ENCODE peak calls at places on chromosomes 12 and 14, in ten cellular contexts. One of them, this sample, is unnamed.

GRCh38 chr14:44701563-44702263 is 194.6 kb upstream of the FSCB start:
- DNase-seq in T-helper 22 cell: no peak
- DNase-seq in NCI-H1105: no peak
- DNase-seq in foreskin fibroblast: no peak
- DNase-seq in amniotic stem cell: no peak
- DNase-seq in stimulated activated CD4-positive, alpha-beta T cell treated with anti-CD3 and anti-CD28 coated beads, Interleukin-15, amount 100 ng/mL, for 24 hours: no peak
- DNase-seq in nucleus accumbens: no peak
- DNase-seq in sciatic nerve: no peak
- DNase-seq in cardiac muscle cell: no peak
- DNase-seq in AG10803: no peak
- DNase-seq in this sample: no peak

GRCh38 chr12:66947119-66947518 is 268.2 kb upstream of the GRIP1 start:
- DNase-seq in AG10803: no peak
- DNase-seq in stimulated activated CD4-positive, alpha-beta T cell treated with anti-CD3 and anti-CD28 coated beads, Interleukin-15, amount 100 ng/mL, for 24 hours: peak; percentile 16
- DNase-seq in foreskin fibroblast: no peak
- DNase-seq in nucleus accumbens: no peak
- DNase-seq in NCI-H1105: no peak
- DNase-seq in cardiac muscle cell: no peak
- DNase-seq in T-helper 22 cell: no peak
- DNase-seq in sciatic nerve: no peak
- DNase-seq in amniotic stem cell: no peak
- DNase-seq in this sample: no peak

GRCh38 chr12:13347241-13348043 is 150.9 kb downstream of the EMP1 start:
- DNase-seq in sciatic nerve: no peak
- DNase-seq in nucleus accumbens: no peak
- DNase-seq in T-helper 22 cell: no peak
- DNase-seq in stimulated activated CD4-positive, alpha-beta T cell treated with anti-CD3 and anti-CD28 coated beads, Interleukin-15, amount 100 ng/mL, for 24 hours: peak; percentile 81
- DNase-seq in amniotic stem cell: no peak
- DNase-seq in cardiac muscle cell: no peak
- DNase-seq in NCI-H1105: no peak
- DNase-seq in foreskin fibroblast: peak; percentile 93
- DNase-seq in AG10803: peak; percentile 93
- DNase-seq in this sample: peak; percentile 67

GRCh38 chr12:58387199-58387598 is 445.8 kb downstream of the ATP23 start:
- DNase-seq in stimulated activated CD4-positive, alpha-beta T cell treated with anti-CD3 and anti-CD28 coated beads, Interleukin-15, amount 100 ng/mL, for 24 hours: no peak
- DNase-seq in nucleus accumbens: no peak
- DNase-seq in amniotic stem cell: no peak
- DNase-seq in foreskin fibroblast: peak; percentile 64
- DNase-seq in T-helper 22 cell: no peak
- DNase-seq in AG10803: peak; percentile 67
- DNase-seq in NCI-H1105: no peak
- DNase-seq in cardiac muscle cell: no peak
- DNase-seq in sciatic nerve: no peak
- DNase-seq in this sample: peak; percentile 73

GRCh38 chr12:21476949-21477348 is 24.5 kb downstream of the RECQL start:
- DNase-seq in amniotic stem cell: peak; percentile 15
- DNase-seq in cardiac muscle cell: no peak
- DNase-seq in sciatic nerve: no peak
- DNase-seq in nucleus accumbens: no peak
- DNase-seq in NCI-H1105: no peak
- DNase-seq in foreskin fibroblast: peak; percentile 45
- DNase-seq in AG10803: peak; percentile 8
- DNase-seq in stimulated activated CD4-positive, alpha-beta T cell treated with anti-CD3 and anti-CD28 coated beads, Interleukin-15, amount 100 ng/mL, for 24 hours: no peak
- DNase-seq in T-helper 22 cell: no peak
- DNase-seq in this sample: peak; percentile 82

GRCh38 chr14:91891721-91892220 is 24.4 kb upstream of the TC2N start:
- DNase-seq in T-helper 22 cell: no peak
- DNase-seq in nucleus accumbens: peak; percentile 68
- DNase-seq in cardiac muscle cell: no peak
- DNase-seq in AG10803: peak; percentile 78
- DNase-seq in NCI-H1105: no peak
- DNase-seq in amniotic stem cell: no peak
- DNase-seq in foreskin fibroblast: no peak
- DNase-seq in sciatic nerve: no peak
- DNase-seq in stimulated activated CD4-positive, alpha-beta T cell treated with anti-CD3 and anti-CD28 coated beads, Interleukin-15, amount 100 ng/mL, for 24 hours: no peak
- DNase-seq in this sample: no peak

GRCh38 chr12:114186241-114187002 is 219.5 kb downstream of the TBX5 start:
- DNase-seq in amniotic stem cell: no peak
- DNase-seq in foreskin fibroblast: no peak
- DNase-seq in NCI-H1105: no peak
- DNase-seq in cardiac muscle cell: no peak
- DNase-seq in stimulated activated CD4-positive, alpha-beta T cell treated with anti-CD3 and anti-CD28 coated beads, Interleukin-15, amount 100 ng/mL, for 24 hours: no peak
- DNase-seq in sciatic nerve: no peak
- DNase-seq in AG10803: no peak
- DNase-seq in nucleus accumbens: peak; percentile 62
- DNase-seq in T-helper 22 cell: no peak
- DNase-seq in this sample: no peak

GRCh38 chr14:44963775-44964380 is 1.9 kb downstream of the TOGARAM1 start:
- DNase-seq in T-helper 22 cell: no peak
- DNase-seq in stimulated activated CD4-positive, alpha-beta T cell treated with anti-CD3 and anti-CD28 coated beads, Interleukin-15, amount 100 ng/mL, for 24 hours: no peak
- DNase-seq in nucleus accumbens: no peak
- DNase-seq in foreskin fibroblast: no peak
- DNase-seq in cardiac muscle cell: no peak
- DNase-seq in sciatic nerve: no peak
- DNase-seq in amniotic stem cell: no peak
- DNase-seq in NCI-H1105: no peak
- DNase-seq in AG10803: peak; percentile 31
- DNase-seq in this sample: peak; percentile 29

GRCh38 chr14:64186231-64187129 is 107.7 kb downstream of the ESR2 start:
- DNase-seq in NCI-H1105: no peak
- DNase-seq in amniotic stem cell: no peak
- DNase-seq in nucleus accumbens: no peak
- DNase-seq in stimulated activated CD4-positive, alpha-beta T cell treated with anti-CD3 and anti-CD28 coated beads, Interleukin-15, amount 100 ng/mL, for 24 hours: no peak
- DNase-seq in foreskin fibroblast: no peak
- DNase-seq in cardiac muscle cell: peak; percentile 49
- DNase-seq in sciatic nerve: no peak
- DNase-seq in T-helper 22 cell: no peak
- DNase-seq in AG10803: no peak
- DNase-seq in this sample: no peak

GRCh38 chr12:29164477-29165163 is 15.5 kb downstream of the FAR2 start:
- DNase-seq in amniotic stem cell: peak; percentile 14
- DNase-seq in nucleus accumbens: no peak
- DNase-seq in foreskin fibroblast: peak; percentile 40
- DNase-seq in T-helper 22 cell: no peak
- DNase-seq in AG10803: peak; percentile 48
- DNase-seq in cardiac muscle cell: no peak
- DNase-seq in NCI-H1105: no peak
- DNase-seq in sciatic nerve: no peak
- DNase-seq in stimulated activated CD4-positive, alpha-beta T cell treated with anti-CD3 and anti-CD28 coated beads, Interleukin-15, amount 100 ng/mL, for 24 hours: no peak
- DNase-seq in this sample: peak; percentile 85

GRCh38 chr14:100440207-100440631 is 117.1 kb downstream of the SLC25A47 start:
- DNase-seq in amniotic stem cell: no peak
- DNase-seq in nucleus accumbens: peak; percentile 24
- DNase-seq in NCI-H1105: peak; percentile 87
- DNase-seq in foreskin fibroblast: no peak
- DNase-seq in cardiac muscle cell: peak; percentile 70
- DNase-seq in sciatic nerve: peak; percentile 76
- DNase-seq in AG10803: peak; percentile 63
- DNase-seq in T-helper 22 cell: no peak
- DNase-seq in stimulated activated CD4-positive, alpha-beta T cell treated with anti-CD3 and anti-CD28 coated beads, Interleukin-15, amount 100 ng/mL, for 24 hours: peak; percentile 41
- DNase-seq in this sample: peak; percentile 37

GRCh38 chr12:13472690-13473089 is 276.2 kb downstream of the EMP1 start:
- DNase-seq in AG10803: peak; percentile 27
- DNase-seq in nucleus accumbens: no peak
- DNase-seq in amniotic stem cell: no peak
- DNase-seq in sciatic nerve: no peak
- DNase-seq in cardiac muscle cell: no peak
- DNase-seq in T-helper 22 cell: no peak
- DNase-seq in foreskin fibroblast: peak; percentile 33
- DNase-seq in NCI-H1105: no peak
- DNase-seq in stimulated activated CD4-positive, alpha-beta T cell treated with anti-CD3 and anti-CD28 coated beads, Interleukin-15, amount 100 ng/mL, for 24 hours: no peak
- DNase-seq in this sample: peak; percentile 12

GRCh38 chr14:68748691-68749090 is 44.2 kb downstream of the ZFP36L1 start:
- DNase-seq in sciatic nerve: no peak
- DNase-seq in NCI-H1105: no peak
- DNase-seq in amniotic stem cell: no peak
- DNase-seq in AG10803: no peak
- DNase-seq in stimulated activated CD4-positive, alpha-beta T cell treated with anti-CD3 and anti-CD28 coated beads, Interleukin-15, amount 100 ng/mL, for 24 hours: no peak
- DNase-seq in cardiac muscle cell: no peak
- DNase-seq in nucleus accumbens: no peak
- DNase-seq in foreskin fibroblast: no peak
- DNase-seq in T-helper 22 cell: no peak
- DNase-seq in this sample: no peak

GRCh38 chr12:3931206-3931605 is 58.0 kb upstream of the PARP11 start:
- DNase-seq in sciatic nerve: no peak
- DNase-seq in T-helper 22 cell: no peak
- DNase-seq in stimulated activated CD4-positive, alpha-beta T cell treated with anti-CD3 and anti-CD28 coated beads, Interleukin-15, amount 100 ng/mL, for 24 hours: no peak
- DNase-seq in AG10803: no peak
- DNase-seq in nucleus accumbens: no peak
- DNase-seq in NCI-H1105: no peak
- DNase-seq in amniotic stem cell: no peak
- DNase-seq in foreskin fibroblast: no peak
- DNase-seq in cardiac muscle cell: no peak
- DNase-seq in this sample: no peak

GRCh38 chr14:60665178-60665555 is 15.9 kb upstream of the SIX1 start:
- DNase-seq in AG10803: no peak
- DNase-seq in cardiac muscle cell: no peak
- DNase-seq in amniotic stem cell: no peak
- DNase-seq in foreskin fibroblast: no peak
- DNase-seq in sciatic nerve: no peak
- DNase-seq in NCI-H1105: peak; percentile 35
- DNase-seq in stimulated activated CD4-positive, alpha-beta T cell treated with anti-CD3 and anti-CD28 coated beads, Interleukin-15, amount 100 ng/mL, for 24 hours: no peak
- DNase-seq in nucleus accumbens: no peak
- DNase-seq in T-helper 22 cell: no peak
- DNase-seq in this sample: no peak

GRCh38 chr12:53004582-53004981 is 1.7 kb upstream of the EIF4B start:
- DNase-seq in stimulated activated CD4-positive, alpha-beta T cell treated with anti-CD3 and anti-CD28 coated beads, Interleukin-15, amount 100 ng/mL, for 24 hours: no peak
- DNase-seq in cardiac muscle cell: peak; percentile 17
- DNase-seq in nucleus accumbens: no peak
- DNase-seq in T-helper 22 cell: no peak
- DNase-seq in sciatic nerve: no peak
- DNase-seq in AG10803: peak; percentile 23
- DNase-seq in amniotic stem cell: no peak
- DNase-seq in NCI-H1105: no peak
- DNase-seq in foreskin fibroblast: no peak
- DNase-seq in this sample: peak; percentile 13

GRCh38 chr12:10012630-10013330 is 2.4 kb downstream of the CLEC12B start:
- DNase-seq in sciatic nerve: no peak
- DNase-seq in NCI-H1105: no peak
- DNase-seq in AG10803: no peak
- DNase-seq in amniotic stem cell: no peak
- DNase-seq in T-helper 22 cell: no peak
- DNase-seq in stimulated activated CD4-positive, alpha-beta T cell treated with anti-CD3 and anti-CD28 coated beads, Interleukin-15, amount 100 ng/mL, for 24 hours: no peak
- DNase-seq in nucleus accumbens: no peak
- DNase-seq in cardiac muscle cell: no peak
- DNase-seq in foreskin fibroblast: no peak
- DNase-seq in this sample: no peak

GRCh38 chr14:81137316-81137715 is 83.4 kb downstream of the GTF2A1 start:
- DNase-seq in sciatic nerve: no peak
- DNase-seq in NCI-H1105: no peak
- DNase-seq in foreskin fibroblast: peak; percentile 50
- DNase-seq in nucleus accumbens: no peak
- DNase-seq in stimulated activated CD4-positive, alpha-beta T cell treated with anti-CD3 and anti-CD28 coated beads, Interleukin-15, amount 100 ng/mL, for 24 hours: no peak
- DNase-seq in AG10803: peak; percentile 75
- DNase-seq in cardiac muscle cell: no peak
- DNase-seq in amniotic stem cell: peak; percentile 30
- DNase-seq in T-helper 22 cell: no peak
- DNase-seq in this sample: peak; percentile 57

GRCh38 chr12:71157601-71158233 is at the start of gene TSPAN8:
- DNase-seq in nucleus accumbens: no peak
- DNase-seq in amniotic stem cell: no peak
- DNase-seq in cardiac muscle cell: no peak
- DNase-seq in foreskin fibroblast: no peak
- DNase-seq in NCI-H1105: peak; percentile 75
- DNase-seq in stimulated activated CD4-positive, alpha-beta T cell treated with anti-CD3 and anti-CD28 coated beads, Interleukin-15, amount 100 ng/mL, for 24 hours: no peak
- DNase-seq in AG10803: no peak
- DNase-seq in sciatic nerve: no peak
- DNase-seq in T-helper 22 cell: no peak
- DNase-seq in this sample: no peak

GRCh38 chr14:61681413-61681812 is 13.9 kb upstream of the HIF1A start:
- DNase-seq in AG10803: no peak
- DNase-seq in stimulated activated CD4-positive, alpha-beta T cell treated with anti-CD3 and anti-CD28 coated beads, Interleukin-15, amount 100 ng/mL, for 24 hours: no peak
- DNase-seq in foreskin fibroblast: no peak
- DNase-seq in cardiac muscle cell: no peak
- DNase-seq in nucleus accumbens: no peak
- DNase-seq in T-helper 22 cell: no peak
- DNase-seq in amniotic stem cell: no peak
- DNase-seq in NCI-H1105: no peak
- DNase-seq in sciatic nerve: no peak
- DNase-seq in this sample: no peak

GRCh38 chr14:103519043-103519836 is 3.4 kb downstream of the CKB start:
- DNase-seq in foreskin fibroblast: no peak
- DNase-seq in stimulated activated CD4-positive, alpha-beta T cell treated with anti-CD3 and anti-CD28 coated beads, Interleukin-15, amount 100 ng/mL, for 24 hours: no peak
- DNase-seq in amniotic stem cell: no peak
- DNase-seq in sciatic nerve: no peak
- DNase-seq in cardiac muscle cell: no peak
- DNase-seq in T-helper 22 cell: no peak
- DNase-seq in AG10803: peak; percentile 59
- DNase-seq in NCI-H1105: no peak
- DNase-seq in nucleus accumbens: no peak
- DNase-seq in this sample: no peak

GRCh38 chr12:124531281-124531745 is 36.1 kb downstream of the NCOR2 start:
- DNase-seq in nucleus accumbens: no peak
- DNase-seq in NCI-H1105: peak; percentile 81
- DNase-seq in sciatic nerve: no peak
- DNase-seq in amniotic stem cell: no peak
- DNase-seq in T-helper 22 cell: no peak
- DNase-seq in cardiac muscle cell: peak; percentile 68
- DNase-seq in AG10803: no peak
- DNase-seq in foreskin fibroblast: no peak
- DNase-seq in stimulated activated CD4-positive, alpha-beta T cell treated with anti-CD3 and anti-CD28 coated beads, Interleukin-15, amount 100 ng/mL, for 24 hours: no peak
- DNase-seq in this sample: no peak

GRCh38 chr14:65229431-65230286 is 127.3 kb upstream of the MAX start:
- DNase-seq in AG10803: peak; percentile 55
- DNase-seq in stimulated activated CD4-positive, alpha-beta T cell treated with anti-CD3 and anti-CD28 coated beads, Interleukin-15, amount 100 ng/mL, for 24 hours: peak; percentile 52
- DNase-seq in T-helper 22 cell: no peak
- DNase-seq in NCI-H1105: peak; percentile 73
- DNase-seq in nucleus accumbens: peak; percentile 51
- DNase-seq in amniotic stem cell: no peak
- DNase-seq in foreskin fibroblast: no peak
- DNase-seq in cardiac muscle cell: peak; percentile 82
- DNase-seq in sciatic nerve: peak; percentile 76
- DNase-seq in this sample: peak; percentile 47

GRCh38 chr14:100778951-100779690 is 46.8 kb upstream of the MEG3 start:
- DNase-seq in T-helper 22 cell: no peak
- DNase-seq in stimulated activated CD4-positive, alpha-beta T cell treated with anti-CD3 and anti-CD28 coated beads, Interleukin-15, amount 100 ng/mL, for 24 hours: no peak
- DNase-seq in AG10803: no peak
- DNase-seq in amniotic stem cell: no peak
- DNase-seq in cardiac muscle cell: no peak
- DNase-seq in nucleus accumbens: no peak
- DNase-seq in sciatic nerve: no peak
- DNase-seq in foreskin fibroblast: no peak
- DNase-seq in NCI-H1105: no peak
- DNase-seq in this sample: no peak

GRCh38 chr12:108602961-108603704 is 5.2 kb upstream of the TMEM119 start:
- DNase-seq in foreskin fibroblast: no peak
- DNase-seq in sciatic nerve: no peak
- DNase-seq in amniotic stem cell: no peak
- DNase-seq in AG10803: no peak
- DNase-seq in NCI-H1105: no peak
- DNase-seq in cardiac muscle cell: no peak
- DNase-seq in T-helper 22 cell: no peak
- DNase-seq in stimulated activated CD4-positive, alpha-beta T cell treated with anti-CD3 and anti-CD28 coated beads, Interleukin-15, amount 100 ng/mL, for 24 hours: no peak
- DNase-seq in nucleus accumbens: no peak
- DNase-seq in this sample: no peak

GRCh38 chr14:104419865-104420458 is 159.6 kb upstream of the C14orf180 start:
- DNase-seq in amniotic stem cell: no peak
- DNase-seq in NCI-H1105: no peak
- DNase-seq in cardiac muscle cell: no peak
- DNase-seq in AG10803: no peak
- DNase-seq in T-helper 22 cell: no peak
- DNase-seq in foreskin fibroblast: no peak
- DNase-seq in nucleus accumbens: no peak
- DNase-seq in sciatic nerve: no peak
- DNase-seq in stimulated activated CD4-positive, alpha-beta T cell treated with anti-CD3 and anti-CD28 coated beads, Interleukin-15, amount 100 ng/mL, for 24 hours: no peak
- DNase-seq in this sample: no peak

GRCh38 chr12:114853003-114853529 is 169.1 kb upstream of the TBX3 start:
- DNase-seq in sciatic nerve: no peak
- DNase-seq in stimulated activated CD4-positive, alpha-beta T cell treated with anti-CD3 and anti-CD28 coated beads, Interleukin-15, amount 100 ng/mL, for 24 hours: no peak
- DNase-seq in T-helper 22 cell: no peak
- DNase-seq in cardiac muscle cell: no peak
- DNase-seq in amniotic stem cell: no peak
- DNase-seq in nucleus accumbens: no peak
- DNase-seq in NCI-H1105: no peak
- DNase-seq in AG10803: peak; percentile 87
- DNase-seq in foreskin fibroblast: peak; percentile 46
- DNase-seq in this sample: peak; percentile 20

GRCh38 chr14:52351561-52352491 is 37.7 kb downstream of the PTGER2 start:
- DNase-seq in AG10803: peak; percentile 81
- DNase-seq in cardiac muscle cell: no peak
- DNase-seq in nucleus accumbens: no peak
- DNase-seq in stimulated activated CD4-positive, alpha-beta T cell treated with anti-CD3 and anti-CD28 coated beads, Interleukin-15, amount 100 ng/mL, for 24 hours: peak; percentile 40
- DNase-seq in T-helper 22 cell: no peak
- DNase-seq in foreskin fibroblast: peak; percentile 59
- DNase-seq in sciatic nerve: no peak
- DNase-seq in NCI-H1105: no peak
- DNase-seq in amniotic stem cell: no peak
- DNase-seq in this sample: peak; percentile 45